ENCODE peak calls at places on chromosomes 12 and 14, in ten cellular contexts. One of them, this sample, is unnamed.

GRCh38 chr12:51011960-51012359 is 14.2 kb downstream of the SLC11A2 start:
- DNase-seq in glomerular endothelial cell: no peak
- DNase-seq in WTC11: no peak
- DNase-seq in mesendoderm: no peak
- DNase-seq in HTR-8/SVneo: no peak
- DNase-seq in HAP-1: peak
- DNase-seq in NCI-H146: no peak
- DNase-seq in immature natural killer cell: no peak
- DNase-seq in GM03348: no peak
- DNase-seq in AG08396: no peak
- DNase-seq in this sample: no peak

GRCh38 chr12:64252708-64253107 is 30.6 kb upstream of the KICS2 start:
- DNase-seq in immature natural killer cell: no peak
- DNase-seq in WTC11: no peak
- DNase-seq in AG08396: peak
- DNase-seq in glomerular endothelial cell: no peak
- DNase-seq in NCI-H146: no peak
- DNase-seq in GM03348: peak
- DNase-seq in mesendoderm: no peak
- DNase-seq in HTR-8/SVneo: no peak
- DNase-seq in HAP-1: no peak
- DNase-seq in this sample: no peak

GRCh38 chr12:89817501-89818226 is 109.0 kb upstream of the ATP2B1 start:
- DNase-seq in mesendoderm: no peak
- DNase-seq in GM03348: peak
- DNase-seq in glomerular endothelial cell: no peak
- DNase-seq in AG08396: no peak
- DNase-seq in WTC11: no peak
- DNase-seq in HAP-1: no peak
- DNase-seq in immature natural killer cell: no peak
- DNase-seq in HTR-8/SVneo: no peak
- DNase-seq in NCI-H146: no peak
- DNase-seq in this sample: no peak

GRCh38 chr14:101960225-101960624 is 4.1 kb upstream of the DYNC1H1 start:
- DNase-seq in GM03348: no peak
- DNase-seq in NCI-H146: no peak
- DNase-seq in mesendoderm: peak
- DNase-seq in HAP-1: no peak
- DNase-seq in glomerular endothelial cell: no peak
- DNase-seq in WTC11: peak
- DNase-seq in HTR-8/SVneo: no peak
- DNase-seq in AG08396: no peak
- DNase-seq in immature natural killer cell: peak
- DNase-seq in this sample: no peak

GRCh38 chr14:24141030-24141880 is at the start of gene EMC9:
- DNase-seq in glomerular endothelial cell: peak
- DNase-seq in WTC11: peak
- DNase-seq in HAP-1: peak
- DNase-seq in GM03348: peak
- DNase-seq in HTR-8/SVneo: peak
- DNase-seq in AG08396: peak
- DNase-seq in NCI-H146: peak
- DNase-seq in immature natural killer cell: peak
- DNase-seq in mesendoderm: peak
- DNase-seq in this sample: peak

GRCh38 chr12:100908501-100908900 is 113.9 kb downstream of the ANO4 start:
- DNase-seq in glomerular endothelial cell: no peak
- DNase-seq in mesendoderm: no peak
- DNase-seq in immature natural killer cell: no peak
- DNase-seq in GM03348: peak
- DNase-seq in NCI-H146: no peak
- DNase-seq in HAP-1: no peak
- DNase-seq in WTC11: no peak
- DNase-seq in AG08396: peak
- DNase-seq in HTR-8/SVneo: no peak
- DNase-seq in this sample: peak

GRCh38 chr14:37665479-37665878 is 70.0 kb downstream of the TTC6 start:
- DNase-seq in mesendoderm: no peak
- DNase-seq in glomerular endothelial cell: no peak
- DNase-seq in WTC11: no peak
- DNase-seq in AG08396: no peak
- DNase-seq in HAP-1: no peak
- DNase-seq in HTR-8/SVneo: no peak
- DNase-seq in GM03348: no peak
- DNase-seq in immature natural killer cell: no peak
- DNase-seq in NCI-H146: no peak
- DNase-seq in this sample: no peak

GRCh38 chr14:34426313-34427295 is 35.4 kb downstream of the SPTSSA start:
- DNase-seq in glomerular endothelial cell: no peak
- DNase-seq in GM03348: no peak
- DNase-seq in NCI-H146: no peak
- DNase-seq in immature natural killer cell: no peak
- DNase-seq in HTR-8/SVneo: no peak
- DNase-seq in mesendoderm: no peak
- DNase-seq in AG08396: no peak
- DNase-seq in HAP-1: no peak
- DNase-seq in WTC11: no peak
- DNase-seq in this sample: no peak

GRCh38 chr14:59630281-59630963 is 53.8 kb upstream of the CCDC175 start:
- DNase-seq in immature natural killer cell: no peak
- DNase-seq in AG08396: peak
- DNase-seq in GM03348: peak
- DNase-seq in mesendoderm: peak
- DNase-seq in glomerular endothelial cell: no peak
- DNase-seq in WTC11: peak
- DNase-seq in HAP-1: no peak
- DNase-seq in HTR-8/SVneo: no peak
- DNase-seq in NCI-H146: peak
- DNase-seq in this sample: peak

GRCh38 chr12:118103231-118103600 is 595 bp downstream of the VSIG10 start:
- DNase-seq in GM03348: peak
- DNase-seq in HAP-1: peak
- DNase-seq in WTC11: no peak
- DNase-seq in mesendoderm: peak
- DNase-seq in immature natural killer cell: no peak
- DNase-seq in NCI-H146: peak
- DNase-seq in AG08396: peak
- DNase-seq in glomerular endothelial cell: no peak
- DNase-seq in HTR-8/SVneo: no peak
- DNase-seq in this sample: no peak

GRCh38 chr14:32421781-32422180 is 92.7 kb downstream of the AKAP6 start:
- DNase-seq in HTR-8/SVneo: no peak
- DNase-seq in GM03348: no peak
- DNase-seq in WTC11: no peak
- DNase-seq in glomerular endothelial cell: no peak
- DNase-seq in immature natural killer cell: no peak
- DNase-seq in HAP-1: no peak
- DNase-seq in NCI-H146: no peak
- DNase-seq in AG08396: no peak
- DNase-seq in mesendoderm: no peak
- DNase-seq in this sample: no peak

GRCh38 chr12:68432622-68433021 is 100.5 kb upstream of the MDM1 start:
- DNase-seq in WTC11: no peak
- DNase-seq in mesendoderm: no peak
- DNase-seq in HTR-8/SVneo: no peak
- DNase-seq in NCI-H146: no peak
- DNase-seq in GM03348: no peak
- DNase-seq in HAP-1: no peak
- DNase-seq in immature natural killer cell: no peak
- DNase-seq in AG08396: no peak
- DNase-seq in glomerular endothelial cell: no peak
- DNase-seq in this sample: peak

GRCh38 chr12:43676183-43676813 is 82.3 kb downstream of the PUS7L start:
- DNase-seq in NCI-H146: peak
- DNase-seq in glomerular endothelial cell: no peak
- DNase-seq in WTC11: peak
- DNase-seq in immature natural killer cell: no peak
- DNase-seq in mesendoderm: peak
- DNase-seq in AG08396: peak
- DNase-seq in HAP-1: peak
- DNase-seq in HTR-8/SVneo: no peak
- DNase-seq in GM03348: no peak
- DNase-seq in this sample: peak

GRCh38 chr12:52515927-52516831 is 4.0 kb downstream of the KRT5 start:
- DNase-seq in mesendoderm: no peak
- DNase-seq in WTC11: no peak
- DNase-seq in AG08396: no peak
- DNase-seq in GM03348: no peak
- DNase-seq in HTR-8/SVneo: no peak
- DNase-seq in immature natural killer cell: no peak
- DNase-seq in HAP-1: no peak
- DNase-seq in glomerular endothelial cell: no peak
- DNase-seq in NCI-H146: no peak
- DNase-seq in this sample: peak

GRCh38 chr12:108008163-108008562 is 120.9 kb upstream of the WSCD2 start:
- DNase-seq in AG08396: no peak
- DNase-seq in mesendoderm: no peak
- DNase-seq in HAP-1: no peak
- DNase-seq in HTR-8/SVneo: no peak
- DNase-seq in GM03348: no peak
- DNase-seq in WTC11: no peak
- DNase-seq in NCI-H146: no peak
- DNase-seq in immature natural killer cell: no peak
- DNase-seq in glomerular endothelial cell: no peak
- DNase-seq in this sample: no peak

GRCh38 chr12:57461904-57462306 is 2.3 kb downstream of the GLI1 start:
- DNase-seq in WTC11: no peak
- DNase-seq in immature natural killer cell: no peak
- DNase-seq in AG08396: peak
- DNase-seq in GM03348: peak
- DNase-seq in HTR-8/SVneo: peak
- DNase-seq in mesendoderm: peak
- DNase-seq in HAP-1: peak
- DNase-seq in NCI-H146: no peak
- DNase-seq in glomerular endothelial cell: no peak
- DNase-seq in this sample: no peak

GRCh38 chr12:105257321-105257728 is 21.4 kb upstream of the APPL2 start:
- DNase-seq in WTC11: no peak
- DNase-seq in glomerular endothelial cell: no peak
- DNase-seq in immature natural killer cell: no peak
- DNase-seq in HTR-8/SVneo: peak
- DNase-seq in mesendoderm: no peak
- DNase-seq in HAP-1: no peak
- DNase-seq in GM03348: peak
- DNase-seq in NCI-H146: no peak
- DNase-seq in AG08396: peak
- DNase-seq in this sample: peak

GRCh38 chr14:51743588-51744000 is 91.9 kb downstream of the FRMD6 start:
- DNase-seq in immature natural killer cell: no peak
- DNase-seq in mesendoderm: no peak
- DNase-seq in WTC11: no peak
- DNase-seq in GM03348: no peak
- DNase-seq in HTR-8/SVneo: no peak
- DNase-seq in glomerular endothelial cell: no peak
- DNase-seq in AG08396: no peak
- DNase-seq in NCI-H146: no peak
- DNase-seq in HAP-1: no peak
- DNase-seq in this sample: no peak

GRCh38 chr12:15088115-15088514 is 115.3 kb downstream of the PDE6H start:
- DNase-seq in AG08396: no peak
- DNase-seq in mesendoderm: no peak
- DNase-seq in HTR-8/SVneo: no peak
- DNase-seq in HAP-1: no peak
- DNase-seq in immature natural killer cell: no peak
- DNase-seq in glomerular endothelial cell: no peak
- DNase-seq in GM03348: no peak
- DNase-seq in WTC11: no peak
- DNase-seq in NCI-H146: no peak
- DNase-seq in this sample: no peak

GRCh38 chr12:27488479-27488878 is 35.5 kb upstream of the PPFIBP1 start:
- DNase-seq in NCI-H146: no peak
- DNase-seq in HAP-1: no peak
- DNase-seq in glomerular endothelial cell: no peak
- DNase-seq in GM03348: no peak
- DNase-seq in mesendoderm: peak
- DNase-seq in AG08396: no peak
- DNase-seq in WTC11: no peak
- DNase-seq in immature natural killer cell: no peak
- DNase-seq in HTR-8/SVneo: no peak
- DNase-seq in this sample: peak

GRCh38 chr12:52052471-52053186 is 1.4 kb downstream of the NR4A1 start:
- DNase-seq in glomerular endothelial cell: no peak
- DNase-seq in HAP-1: no peak
- DNase-seq in mesendoderm: peak
- DNase-seq in immature natural killer cell: no peak
- DNase-seq in AG08396: no peak
- DNase-seq in WTC11: no peak
- DNase-seq in GM03348: no peak
- DNase-seq in HTR-8/SVneo: no peak
- DNase-seq in NCI-H146: peak
- DNase-seq in this sample: peak

GRCh38 chr14:59424707-59425106 is 40.5 kb downstream of the GPR135 start:
- DNase-seq in glomerular endothelial cell: no peak
- DNase-seq in HTR-8/SVneo: no peak
- DNase-seq in HAP-1: no peak
- DNase-seq in AG08396: no peak
- DNase-seq in NCI-H146: no peak
- DNase-seq in WTC11: no peak
- DNase-seq in mesendoderm: no peak
- DNase-seq in GM03348: no peak
- DNase-seq in immature natural killer cell: no peak
- DNase-seq in this sample: no peak

GRCh38 chr12:29519585-29520182 is 22.2 kb upstream of the OVCH1 start:
- DNase-seq in glomerular endothelial cell: peak
- DNase-seq in immature natural killer cell: peak
- DNase-seq in mesendoderm: peak
- DNase-seq in HTR-8/SVneo: peak
- DNase-seq in AG08396: peak
- DNase-seq in GM03348: peak
- DNase-seq in WTC11: no peak
- DNase-seq in NCI-H146: peak
- DNase-seq in HAP-1: peak
- DNase-seq in this sample: peak

GRCh38 chr12:19712041-19712440 is 272.7 kb downstream of the AEBP2 start:
- DNase-seq in HTR-8/SVneo: peak
- DNase-seq in GM03348: peak
- DNase-seq in glomerular endothelial cell: peak
- DNase-seq in immature natural killer cell: no peak
- DNase-seq in HAP-1: no peak
- DNase-seq in mesendoderm: no peak
- DNase-seq in NCI-H146: no peak
- DNase-seq in WTC11: no peak
- DNase-seq in AG08396: peak
- DNase-seq in this sample: peak

GRCh38 chr12:109462868-109463692 is 14.0 kb downstream of the KCTD10 start:
- DNase-seq in GM03348: peak
- DNase-seq in glomerular endothelial cell: peak
- DNase-seq in AG08396: peak
- DNase-seq in immature natural killer cell: no peak
- DNase-seq in HTR-8/SVneo: peak
- DNase-seq in mesendoderm: peak
- DNase-seq in WTC11: peak
- DNase-seq in NCI-H146: no peak
- DNase-seq in HAP-1: no peak
- DNase-seq in this sample: peak

GRCh38 chr12:87469295-87469694 is 559.9 kb downstream of the C12orf50 start:
- DNase-seq in AG08396: no peak
- DNase-seq in immature natural killer cell: no peak
- DNase-seq in GM03348: no peak
- DNase-seq in glomerular endothelial cell: no peak
- DNase-seq in HTR-8/SVneo: no peak
- DNase-seq in HAP-1: no peak
- DNase-seq in NCI-H146: no peak
- DNase-seq in WTC11: no peak
- DNase-seq in mesendoderm: no peak
- DNase-seq in this sample: no peak

GRCh38 chr14:98186140-98186539 is 1085.9 kb downstream of the BCL11B start:
- DNase-seq in glomerular endothelial cell: no peak
- DNase-seq in mesendoderm: no peak
- DNase-seq in WTC11: no peak
- DNase-seq in HTR-8/SVneo: no peak
- DNase-seq in AG08396: no peak
- DNase-seq in GM03348: no peak
- DNase-seq in HAP-1: no peak
- DNase-seq in immature natural killer cell: no peak
- DNase-seq in NCI-H146: no peak
- DNase-seq in this sample: peak

GRCh38 chr12:113613414-113613813 is 141.7 kb upstream of the LHX5 start:
- DNase-seq in HAP-1: no peak
- DNase-seq in glomerular endothelial cell: no peak
- DNase-seq in AG08396: no peak
- DNase-seq in NCI-H146: no peak
- DNase-seq in mesendoderm: no peak
- DNase-seq in WTC11: no peak
- DNase-seq in immature natural killer cell: no peak
- DNase-seq in GM03348: no peak
- DNase-seq in HTR-8/SVneo: no peak
- DNase-seq in this sample: no peak